ENCODE peak calls at places on chromosomes 1 and 21, in seven cellular contexts. P is mammary epithelial cell, W is fibroblast of lung, I is GM23248, M is SK-N-SH, R is A549, O is GM23338. L is an unnamed sample. For H3K4me1, the result is how much of the 10 kb centered on the place peaks cover.

GRCh38 chr21:25862596-25862995 is 127.8 kb downstream of the GABPA start:
- DNase-seq in M (no peak), R (no peak), O (peak), I (peak), W (peak), P (peak), L (no peak)

GRCh38 chr21:46112731-46113215 is 14.9 kb downstream of the COL6A2 start:
- DNase-seq in I (no peak), R (no peak), P (no peak), W (no peak), M (no peak), O (no peak), L (no peak)

GRCh38 chr21:30116474-30116873 is 50.1 kb downstream of the CLDN17 start:
- DNase-seq in P (peak), O (no peak), M (no peak), W (no peak), R (no peak), I (no peak), L (no peak)

GRCh38 chr1:243924588-243925349 is 74.7 kb upstream of the AKT3 start:
- DNase-seq in O (peak), I (peak), R (no peak), W (peak), M (no peak), P (peak), L (peak)

GRCh38 chr1:68317543-68317942 is 85.2 kb upstream of the WLS start:
- DNase-seq in O (no peak), P (no peak), W (no peak), M (no peak), I (no peak), R (no peak), L (no peak)

GRCh38 chr1:60583696-60584095 is 498.7 kb upstream of the NFIA start:
- DNase-seq in O (peak), W (no peak), P (no peak), I (peak), M (no peak), R (no peak), L (no peak)

GRCh38 chr1:117632269-117633067 is 26.6 kb downstream of the TENT5C start:
- DNase-seq in P (no peak), O (peak), R (no peak), M (no peak), I (no peak), W (no peak), L (no peak)

GRCh38 chr1:98940680-98941079 is 64.0 kb downstream of the PLPPR5 start:
- DNase-seq in I (peak), O (no peak), M (no peak), P (peak), R (no peak), W (peak), L (no peak)

GRCh38 chr1:147509786-147510360 is 31.4 kb upstream of the BCL9 start:
- DNase-seq in M (peak), P (no peak), R (no peak), W (no peak), O (no peak), I (no peak), L (no peak)

GRCh38 chr1:36322786-36323635 is 434 bp downstream of the EVA1B start:
- DNase-seq in M (peak), I (peak), P (peak), R (no peak), W (peak), O (peak), L (peak)

GRCh38 chr1:40831001-40831732 is 31.0 kb downstream of the CITED4 start:
- DNase-seq in O (no peak), W (no peak), I (no peak), M (no peak), R (no peak), P (no peak), L (no peak)

GRCh38 chr1:36734356-36734755 is 251.6 kb upstream of the CSF3R start:
- DNase-seq in I (no peak), M (no peak), O (no peak), P (no peak), W (no peak), R (no peak), L (no peak)

GRCh38 chr1:172898866-172899265 is 151.9 kb downstream of the TNFSF18 start:
- DNase-seq in M (no peak), R (no peak), O (no peak), I (no peak), P (no peak), W (peak), L (no peak)

GRCh38 chr1:211334986-211335385 is 8.4 kb downstream of the TRAF5 start:
- DNase-seq in I (peak), M (no peak), W (no peak), R (no peak), O (no peak), P (no peak), L (no peak)

GRCh38 chr1:157994704-157995540 is 1.5 kb downstream of the KIRREL1 start:
- DNase-seq in M (no peak), W (peak), I (peak), O (no peak), P (peak), R (no peak), L (peak)

GRCh38 chr1:61743432-61743705 is 1.1 kb downstream of the PATJ start:
- DNase-seq in R (no peak), W (no peak), I (no peak), P (peak), M (no peak), O (no peak), L (no peak)

GRCh38 chr1:77016371-77016770 is 149.1 kb downstream of the ST6GALNAC5 start:
- DNase-seq in W (no peak), M (peak), P (no peak), R (no peak), I (no peak), O (no peak), L (no peak)

GRCh38 chr1:217805792-217806191 is 174.6 kb downstream of the SPATA17 start:
- DNase-seq in O (no peak), P (no peak), I (no peak), M (no peak), W (no peak), R (no peak), L (no peak)

GRCh38 chr1:17531682-17532487 is 7.6 kb upstream of the ARHGEF10L start:
- DNase-seq in I (peak), M (no peak), R (no peak), O (no peak), P (peak), W (peak), L (no peak)

GRCh38 chr21:21018841-21019240 is 20.6 kb downstream of the NCAM2 start:
- DNase-seq in M (no peak), W (peak), R (no peak), I (no peak), P (no peak), O (peak), L (no peak)

GRCh38 chr21:33587792-33588484 is 546 bp downstream of the DONSON start:
- DNase-seq in O (peak), R (peak), I (peak), M (no peak), P (peak), W (peak), L (peak)

GRCh38 chr1:113931456-113931855 is 2.3 kb downstream of the HIPK1 start:
- DNase-seq in M (no peak), R (no peak), I (peak), P (no peak), O (no peak), W (peak), L (peak)

GRCh38 chr1:226846801-226847200 is 23.6 kb upstream of the PSEN2 start:
- DNase-seq in M (no peak), O (no peak), I (peak), W (no peak), R (no peak), P (peak), L (no peak)

GRCh38 chr1:245645406-245645805 is 490.6 kb downstream of the KIF26B start:
- DNase-seq in M (no peak), R (no peak), O (no peak), P (no peak), I (no peak), W (no peak), L (no peak)

GRCh38 chr1:85393490-85393889 is 71.5 kb downstream of the DDAH1 start:
- DNase-seq in R (no peak), O (peak), P (no peak), W (no peak), I (no peak), M (no peak), L (no peak)

GRCh38 chr1:164644774-164645634 is 86.0 kb downstream of the PBX1 start:
- DNase-seq in R (peak), W (peak), I (peak), P (peak), O (no peak), M (peak), L (no peak)

GRCh38 chr1:151924691-151925587 is 15.6 kb upstream of the THEM4 start:
- DNase-seq in W (no peak), M (no peak), R (no peak), O (peak), P (no peak), I (no peak), L (no peak)

GRCh38 chr1:5109652-5110051 is 455.2 kb downstream of the AJAP1 start:
- DNase-seq in I (no peak), M (no peak), O (no peak), P (no peak), R (no peak), W (no peak), L (no peak)

GRCh38 chr1:183807549-183808168 is 2.7 kb downstream of the RGL1 start:
- DNase-seq in W (peak), O (no peak), R (no peak), M (no peak), I (peak), P (peak), L (no peak)

GRCh38 chr1:229570891-229571516 is 12.5 kb upstream of the ABCB10 start:
- DNase-seq in W (no peak), O (no peak), R (no peak), I (no peak), P (no peak), M (no peak), L (no peak)

GRCh38 chr1:4741876-4742423 is 87.5 kb downstream of the AJAP1 start:
- DNase-seq in R (no peak), M (no peak), P (no peak), I (no peak), W (no peak), O (no peak), L (no peak)

GRCh38 chr1:19398309-19398760 is 86.2 kb downstream of the SLC66A1 start:
- DNase-seq in W (peak), O (no peak), P (peak), I (peak), R (no peak), M (no peak), L (no peak)

GRCh38 chr1:7261490-7261889 is 476.2 kb downstream of the CAMTA1 start:
- DNase-seq in I (no peak), R (no peak), O (peak), M (no peak), P (no peak), W (no peak), L (no peak)

DNA sequence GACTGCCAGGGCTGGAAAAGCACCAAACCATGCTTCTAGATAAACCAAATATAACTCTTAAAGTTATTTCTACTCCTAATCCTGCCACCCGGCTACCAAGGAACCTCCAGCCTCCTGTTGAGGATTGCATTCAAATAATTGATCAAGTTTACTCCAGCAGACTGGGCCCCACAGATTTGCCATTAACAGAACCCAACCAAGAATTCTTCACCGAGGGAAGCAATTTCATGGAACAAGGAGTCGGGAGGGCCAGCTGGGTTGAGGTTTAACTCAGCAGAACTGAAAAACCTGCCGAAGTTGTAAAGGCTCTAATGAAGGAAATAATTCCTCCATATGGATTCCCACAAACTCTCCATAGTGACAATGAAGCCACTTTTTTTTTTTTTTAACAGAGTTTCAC is 28.0 kb downstream of the LACTBL1 start:
- DNase-seq in O (no peak), M (no peak), P (no peak), I (no peak), W (no peak), R (no peak), L (no peak)
- H3K4me1 ChIP-seq in O (under half), M (under half), P (under half), I (under half), W (under half), R (under half), L (under half)

DNA sequence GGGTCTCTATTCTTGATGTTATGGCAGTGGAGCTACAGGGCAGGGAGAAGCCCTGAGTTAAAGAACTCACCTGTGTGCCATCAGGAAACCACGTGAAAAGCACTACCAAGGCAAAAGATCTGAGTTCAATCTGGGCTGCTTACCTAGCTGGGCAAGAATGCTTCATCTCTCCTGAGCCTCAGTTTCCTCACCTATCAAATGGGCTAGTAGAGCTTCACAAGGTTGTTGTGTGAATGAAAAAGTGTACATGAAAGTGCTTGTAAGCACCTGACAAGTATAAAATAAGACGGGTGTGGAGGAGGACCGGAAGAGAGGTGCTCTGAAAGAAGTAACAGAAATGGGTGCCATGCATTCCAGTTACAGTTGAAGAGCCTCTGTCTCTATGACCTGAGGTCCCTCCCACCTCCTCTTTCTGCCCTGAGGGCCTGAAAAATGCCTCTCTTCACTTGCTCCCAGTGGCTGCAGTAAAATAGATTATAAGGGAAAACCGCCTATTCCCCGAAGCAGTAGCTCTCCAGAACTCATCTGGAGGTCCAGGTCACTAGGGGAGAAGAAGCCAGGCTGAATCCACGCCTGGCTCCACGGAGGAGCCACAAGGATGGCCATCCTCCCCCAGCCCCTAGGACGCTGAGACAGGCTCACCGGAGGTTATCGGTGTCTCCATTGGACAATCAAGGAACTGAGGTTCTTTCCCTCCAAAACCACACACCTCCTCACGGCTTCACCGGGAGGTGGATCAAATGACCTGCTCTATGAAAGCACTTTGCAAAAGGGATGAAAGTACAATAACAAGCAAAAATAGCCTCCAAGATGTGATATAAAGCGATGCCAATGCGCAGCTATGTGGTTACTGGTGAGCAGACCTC is 1.4 kb downstream of the GPR161 start:
- DNase-seq in R (no peak), P (peak), M (peak), O (peak), I (no peak), W (peak), L (peak)
- H3K4me2 ChIP-seq in R (peak), P (peak), M (peak), O (peak), I (peak), W (peak), L (peak)

GRCh38 chr1:92839442-92839841 is 7.6 kb downstream of the RPL5 start:
- DNase-seq in O (no peak), M (no peak), I (no peak), P (no peak), R (no peak), W (no peak), L (no peak)

GRCh38 chr1:92842082-92843045 is 10.5 kb downstream of the RPL5 start:
- DNase-seq in W (no peak), O (no peak), P (no peak), R (no peak), I (no peak), M (no peak), L (no peak)

GRCh38 chr1:92843046-92843423 is 11.2 kb downstream of the RPL5 start:
- DNase-seq in P (no peak), M (no peak), R (no peak), O (no peak), I (no peak), W (no peak), L (no peak)

GRCh38 chr1:92838519-92838918 is 6.7 kb downstream of the RPL5 start:
- DNase-seq in R (no peak), M (no peak), O (no peak), I (peak), P (no peak), W (no peak), L (no peak)

DNA sequence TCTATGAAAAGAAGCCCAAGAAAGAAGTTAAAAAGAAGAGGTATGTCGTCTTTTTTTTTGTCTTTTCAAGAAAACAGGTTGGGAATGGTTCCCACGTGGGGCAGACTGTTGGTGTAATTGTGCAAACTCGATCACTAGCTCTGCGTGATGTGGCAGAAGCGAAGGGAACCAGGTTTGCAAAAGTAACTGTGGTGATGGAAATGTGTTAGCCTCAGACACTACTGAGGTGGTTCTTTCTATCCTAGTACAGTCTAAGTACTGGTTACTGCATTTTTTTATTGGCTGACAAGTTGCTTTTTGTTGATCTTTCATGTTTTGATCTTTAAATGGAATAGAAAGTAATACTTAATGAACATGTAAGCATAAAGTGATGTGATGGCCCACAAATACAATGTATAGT is 8.8 kb downstream of the RPL5 start:
- DNase-seq in O (no peak), P (no peak), R (no peak), W (no peak), M (no peak), I (no peak), L (no peak)
- H3K4me1 ChIP-seq in O (under half), P (under half), R (under half), W (under half), M (under half), I (under half), L (under half)

GRCh38 chr21:36506482-36506881 is 26.6 kb upstream of the CLDN14 start:
- DNase-seq in R (no peak), W (no peak), I (no peak), M (no peak), P (no peak), O (no peak), L (no peak)

GRCh38 chr21:36502365-36502764 is 22.4 kb upstream of the CLDN14 start:
- DNase-seq in I (no peak), O (no peak), W (no peak), R (no peak), P (no peak), M (no peak), L (no peak)

GRCh38 chr21:36499578-36500471 is 19.9 kb upstream of the CLDN14 start:
- DNase-seq in O (no peak), R (no peak), P (peak), W (peak), M (no peak), I (peak), L (no peak)

GRCh38 chr21:36504067-36505058 is 24.4 kb upstream of the CLDN14 start:
- DNase-seq in P (peak), I (peak), M (peak), O (peak), R (peak), W (peak), L (peak)

DNA sequence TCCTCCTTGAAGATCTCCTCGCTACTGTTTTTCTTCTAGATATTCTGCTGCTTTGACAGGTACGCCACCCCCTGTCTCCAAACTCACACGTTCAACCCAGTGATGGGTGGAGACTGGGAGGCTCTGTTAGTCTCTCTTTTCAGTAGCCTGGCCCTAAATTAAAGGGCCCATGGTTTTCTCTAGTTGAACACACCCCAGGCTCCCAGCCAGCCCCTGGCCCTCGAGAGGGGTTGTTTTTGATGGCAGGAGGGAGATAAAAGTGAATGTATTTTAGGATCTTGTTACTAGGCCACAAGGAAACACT is 21.6 kb upstream of the CLDN14 start:
- DNase-seq in I (no peak), P (no peak), W (no peak), M (no peak), R (no peak), O (no peak), L (no peak)
- H3K4me2 ChIP-seq in I (no peak), P (no peak), W (no peak), M (no peak), R (no peak), O (no peak), L (no peak)

DNA sequence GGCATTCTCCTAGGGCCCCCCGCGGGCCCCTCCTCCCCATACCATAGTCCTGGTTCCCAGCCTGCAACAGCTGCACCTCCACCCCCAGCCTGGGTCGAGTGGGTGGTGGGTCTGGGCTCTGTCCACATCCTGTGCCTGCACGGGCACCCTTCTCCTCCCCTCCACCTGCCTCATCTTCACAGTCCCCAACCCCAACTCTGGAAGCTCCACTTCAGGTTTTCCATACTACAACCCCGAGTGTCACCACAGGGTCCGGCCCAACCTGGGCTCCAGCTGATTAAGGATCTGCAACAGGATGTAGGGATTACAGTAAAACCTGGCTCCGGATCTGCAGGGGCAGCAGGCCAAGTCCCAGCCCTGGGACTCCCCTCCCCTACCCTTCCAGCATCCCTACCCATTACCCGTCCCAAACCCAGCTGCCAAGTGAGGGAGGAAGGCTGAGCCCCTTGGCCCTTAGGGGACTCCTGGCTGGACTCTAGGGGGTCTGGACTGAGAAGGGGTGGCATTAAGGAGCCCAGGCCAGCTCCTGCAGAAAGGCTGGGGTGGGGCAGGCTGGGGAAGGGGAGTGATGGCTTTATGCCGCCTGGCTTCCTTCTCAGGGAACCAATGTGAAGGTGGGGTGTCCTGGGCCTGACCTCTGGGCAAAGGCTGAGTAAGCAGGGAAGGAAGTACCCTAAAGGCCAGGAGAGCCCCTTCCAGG is 116.8 kb downstream of the CASZ1 start:
- DNase-seq in P (peak), M (peak), R (no peak), W (peak), O (peak), I (peak), L (peak)
- H3K4me1 ChIP-seq in P (under half), M (under half), R (under half), W (under half), O (under half), I (under half), L (under half)

GRCh38 chr1:39150779-39151178 is 53.7 kb upstream of the MACF1 start:
- DNase-seq in W (no peak), M (no peak), P (no peak), R (no peak), I (no peak), O (no peak), L (no peak)
- H3K4me2 ChIP-seq in W (no peak), M (no peak), P (peak), R (no peak), I (no peak), O (peak), L (peak)